ENCODE peak calls at places on chromosomes 2 and 18, in seven cellular contexts. R is NCI-H1105 treated with DMSO at 0.1 percent for 48 hours; L is stimulated activated CD4-positive, alpha-beta T cell treated with anti-CD3 and anti-CD28 coated beads, Interleukin-15, amount 100 ng/mL, for 24 hours; T is AG10803; E is GM04503; Z is fibroblast of the aortic adventitia; W is NAMALWA. D is an unnamed sample.

GRCh38 chr18:6994719-6995430 is 122.7 kb downstream of the LAMA1 start:
- DNase-seq in R (no peak), L (no peak), T (peak; percentile 39), E (peak; percentile 9), Z (no peak), W (no peak), D (no peak)

GRCh38 chr2:9008951-9009664 is 5.6 kb upstream of the MBOAT2 start:
- DNase-seq in R (no peak), L (no peak), T (no peak), E (no peak), Z (peak; percentile 31), W (no peak), D (no peak)

GRCh38 chr2:6073260-6074141 is 381.3 kb downstream of the SOX11 start:
- DNase-seq in R (peak; percentile 68), L (no peak), T (no peak), E (no peak), Z (no peak), W (no peak), D (no peak)

GRCh38 chr2:159737292-159737916 is 25.1 kb downstream of the MARCHF7 start:
- DNase-seq in R (no peak), L (no peak), T (no peak), E (no peak), Z (peak; percentile 37), W (no peak), D (no peak)

GRCh38 chr2:42970151-42970550 is 177.8 kb upstream of the HAAO start:
- DNase-seq in R (no peak), L (no peak), T (no peak), E (no peak), Z (no peak), W (no peak), D (no peak)

GRCh38 chr18:76874643-76875389 is 52.5 kb downstream of the ZNF236 start:
- DNase-seq in R (no peak), L (peak; percentile 59), T (no peak), E (no peak), Z (no peak), W (no peak), D (no peak)

GRCh38 chr18:25282282-25282681 is 69.7 kb downstream of the ZNF521 start:
- DNase-seq in R (no peak), L (no peak), T (no peak), E (no peak), Z (no peak), W (no peak), D (no peak)

GRCh38 chr18:79200546-79201268 is 131.5 kb downstream of the ATP9B start:
- DNase-seq in R (no peak), L (peak; percentile 31), T (peak; percentile 13), E (no peak), Z (peak; percentile 16), W (peak; percentile 55), D (peak; percentile 97)

GRCh38 chr2:28263690-28264089 is 129.0 kb upstream of the FOSL2 start:
- DNase-seq in R (peak; percentile 8), L (no peak), T (no peak), E (no peak), Z (no peak), W (no peak), D (no peak)

GRCh38 chr18:10715791-10716190 is 190.0 kb downstream of the NAPG start:
- DNase-seq in R (no peak), L (no peak), T (peak; percentile 56), E (no peak), Z (peak; percentile 90), W (no peak), D (no peak)

GRCh38 chr2:168666339-168666738 is 136.1 kb upstream of the NOSTRIN start:
- DNase-seq in R (no peak), L (no peak), T (no peak), E (no peak), Z (no peak), W (no peak), D (no peak)

GRCh38 chr2:138433995-138434991 is 67.3 kb upstream of the SPOPL start:
- DNase-seq in R (peak; percentile 94), L (no peak), T (no peak), E (no peak), Z (no peak), W (no peak), D (no peak)

GRCh38 chr2:20050104-20050711 is 1.2 kb downstream of the LAPTM4A start:
- DNase-seq in R (peak; percentile 87), L (peak; percentile 49), T (peak; percentile 65), E (no peak), Z (peak; percentile 74), W (peak; percentile 85), D (no peak)

GRCh38 chr18:58125756-58126155 is 81.7 kb downstream of the NEDD4L start:
- DNase-seq in R (no peak), L (no peak), T (no peak), E (no peak), Z (no peak), W (no peak), D (no peak)

GRCh38 chr2:146820672-146821071 is 1024.2 kb upstream of the ACVR2A start:
- DNase-seq in R (no peak), L (no peak), T (peak; percentile 12), E (no peak), Z (peak; percentile 46), W (no peak), D (no peak)

D was measured in RWPE2.